ENCODE peak calls at places on chromosomes 13 and 19, in nine cellular contexts. R is midbrain, L is RWPE1, P is NCI-H1930, K is uterus, S is EH, V is GF-D8, U is C1 segment of cervical spinal cord, X is GM23248. Z is an unnamed sample.

GRCh38 chr13:53126803-53127202 is 98.2 kb downstream of the OLFM4 start:
- DNase-seq in R (no peak), L (no peak), P (no peak), K (peak; percentile 65), S (peak; percentile 74), V (no peak), U (no peak), X (peak; percentile 7), Z (no peak)

GRCh38 chr19:50428768-50429463 is 3.8 kb upstream of the MYBPC2 start:
- DNase-seq in R (no peak), L (no peak), P (no peak), K (no peak), S (no peak), V (no peak), U (no peak), X (no peak), Z (no peak)

GRCh38 chr13:34513526-34513925 is 428.5 kb upstream of the NBEA start:
- DNase-seq in R (no peak), L (no peak), P (no peak), K (no peak), S (peak; percentile 12), V (no peak), U (no peak), X (peak; percentile 20), Z (no peak)

GRCh38 chr13:74174810-74175209 is 40.6 kb upstream of the KLF12 start:
- DNase-seq in R (no peak), L (no peak), P (no peak), K (no peak), S (no peak), V (no peak), U (no peak), X (no peak), Z (no peak)

GRCh38 chr19:41546386-41546789 is 29.6 kb upstream of the CEACAM21 start:
- DNase-seq in R (no peak), L (no peak), P (no peak), K (no peak), S (no peak), V (peak; percentile 41), U (no peak), X (no peak), Z (no peak)

GRCh38 chr13:109724603-109725002 is 61.8 kb downstream of the IRS2 start:
- DNase-seq in R (peak; percentile 47), L (no peak), P (no peak), K (no peak), S (no peak), V (no peak), U (no peak), X (no peak), Z (no peak)

GRCh38 chr19:43605875-43606568 is 5.9 kb upstream of the SRRM5 start:
- DNase-seq in R (no peak), L (no peak), P (no peak), K (no peak), S (no peak), V (no peak), U (no peak), X (no peak), Z (no peak)

GRCh38 chr13:48161530-48162179 is 66.8 kb upstream of the MED4 start:
- DNase-seq in R (peak; percentile 31), L (no peak), P (no peak), K (no peak), S (no peak), V (peak; percentile 90), U (no peak), X (no peak), Z (peak; percentile 31)

GRCh38 chr13:74253161-74253560 is 119.0 kb upstream of the KLF12 start:
- DNase-seq in R (no peak), L (no peak), P (no peak), K (no peak), S (no peak), V (no peak), U (no peak), X (no peak), Z (no peak)

GRCh38 chr13:74026753-74027152 is 107.5 kb downstream of the KLF12 start:
- DNase-seq in R (no peak), L (peak; percentile 9), P (no peak), K (no peak), S (peak; percentile 29), V (no peak), U (no peak), X (no peak), Z (no peak)

GRCh38 chr19:50759886-50760285 is 10.4 kb upstream of the GPR32 start:
- DNase-seq in R (no peak), L (peak; percentile 15), P (no peak), K (no peak), S (peak; percentile 42), V (peak; percentile 45), U (no peak), X (peak; percentile 45), Z (peak; percentile 73)

GRCh38 chr13:20998649-20999415 is 62.6 kb downstream of the LATS2 start:
- DNase-seq in R (no peak), L (no peak), P (no peak), K (no peak), S (no peak), V (no peak), U (no peak), X (no peak), Z (no peak)

GRCh38 chr13:49517461-49517860 is 21.7 kb downstream of the PHF11 start:
- DNase-seq in R (peak; percentile 59), L (no peak), P (no peak), K (no peak), S (peak; percentile 34), V (no peak), U (no peak), X (no peak), Z (peak; percentile 50)

GRCh38 chr19:30073152-30074000 is 131.3 kb downstream of the URI1 start:
- DNase-seq in R (no peak), L (no peak), P (no peak), K (no peak), S (no peak), V (no peak), U (no peak), X (no peak), Z (no peak)

GRCh38 chr19:44718441-44719261 is 19.7 kb downstream of the CEACAM16 start:
- DNase-seq in R (peak; percentile 2), L (no peak), P (no peak), K (peak; percentile 62), S (peak; percentile 86), V (no peak), U (no peak), X (no peak), Z (no peak)

GRCh38 chr13:112575295-112575622 is 12.7 kb downstream of the TUBGCP3 start:
- DNase-seq in R (no peak), L (no peak), P (no peak), K (no peak), S (no peak), V (no peak), U (no peak), X (peak; percentile 24), Z (no peak)

GRCh38 chr13:110616103-110617101 is 1.1 kb downstream of the NAXD start:
- DNase-seq in R (no peak), L (peak; percentile 67), P (no peak), K (no peak), S (peak; percentile 40), V (peak; percentile 7), U (no peak), X (peak; percentile 94), Z (peak; percentile 51)

GRCh38 chr19:6744381-6745288 is 5.2 kb downstream of the TRIP10 start:
- DNase-seq in R (peak; percentile 77), L (peak; percentile 90), P (no peak), K (peak; percentile 90), S (peak; percentile 96), V (no peak), U (no peak), X (peak; percentile 92), Z (peak; percentile 92)

GRCh38 chr19:5590865-5591154 is 23.1 kb upstream of the TINCR start:
- DNase-seq in R (no peak), L (no peak), P (no peak), K (no peak), S (no peak), V (no peak), U (no peak), X (no peak), Z (no peak)

GRCh38 chr13:79044415-79044814 is 361.6 kb downstream of the RBM26 start:
- DNase-seq in R (no peak), L (peak; percentile 27), P (no peak), K (no peak), S (no peak), V (no peak), U (no peak), X (no peak), Z (no peak)

GRCh38 chr19:50509366-50509765 is 1.6 kb downstream of the JOSD2 start:
- DNase-seq in R (no peak), L (no peak), P (no peak), K (no peak), S (no peak), V (no peak), U (no peak), X (no peak), Z (no peak)

GRCh38 chr19:1990230-1991017 is 25.1 kb downstream of the BTBD2 start:
- DNase-seq in R (no peak), L (no peak), P (no peak), K (no peak), S (no peak), V (no peak), U (no peak), X (no peak), Z (no peak)

GRCh38 chr13:111115841-111116500 is 861 bp downstream of the ARHGEF7 start:
- DNase-seq in R (no peak), L (no peak), P (no peak), K (peak; percentile 72), S (peak; percentile 91), V (no peak), U (no peak), X (peak; percentile 94), Z (peak; percentile 71)

GRCh38 chr13:102945324-102945815 is 99.5 kb downstream of the ERCC5 start:
- DNase-seq in R (no peak), L (no peak), P (no peak), K (no peak), S (no peak), V (no peak), U (no peak), X (no peak), Z (no peak)

GRCh38 chr19:13102666-13103584 is at the start of gene LYL1:
- DNase-seq in R (no peak), L (no peak), P (no peak), K (peak; percentile 78), S (peak; percentile 71), V (peak; percentile 92), U (no peak), X (no peak), Z (peak; percentile 72)

GRCh38 chr19:45164577-45165335 is 4.0 kb upstream of the NKPD1 start:
- DNase-seq in R (no peak), L (peak; percentile 67), P (no peak), K (no peak), S (peak; percentile 76), V (peak; percentile 44), U (no peak), X (peak; percentile 78), Z (peak; percentile 28)

GRCh38 chr13:110855363-110855762 is 59.5 kb downstream of the ANKRD10 start:
- DNase-seq in R (no peak), L (no peak), P (no peak), K (no peak), S (no peak), V (no peak), U (no peak), X (no peak), Z (no peak)

GRCh38 chr13:99614465-99614885 is 113.2 kb downstream of the TM9SF2 start:
- DNase-seq in R (no peak), L (peak; percentile 77), P (no peak), K (no peak), S (peak; percentile 16), V (no peak), U (no peak), X (no peak), Z (no peak)

GRCh38 chr19:48471836-48472235 is 2.7 kb downstream of the CYTH2 start:
- DNase-seq in R (no peak), L (no peak), P (no peak), K (no peak), S (no peak), V (no peak), U (no peak), X (no peak), Z (no peak)

GRCh38 chr19:42420055-42420544 is 7.1 kb downstream of the LIPE start:
- DNase-seq in R (peak; percentile 37), L (peak; percentile 71), P (no peak), K (no peak), S (peak; percentile 43), V (peak; percentile 6), U (no peak), X (peak; percentile 67), Z (peak; percentile 65)

GRCh38 chr19:44728178-44728577 is 20.3 kb upstream of the BCL3 start:
- DNase-seq in R (no peak), L (no peak), P (no peak), K (no peak), S (no peak), V (no peak), U (no peak), X (no peak), Z (no peak)

Z was measured in trophoblast cell.